ENCODE peak calls at places on chromosomes 13 and 19, in five cellular contexts. One of them, this sample, is unnamed. For H3K27me3 and H3K9me3, the result is how much of the 10 kb centered on the place peaks cover.

GRCh38 chr19:41945135-41945766 is 13.9 kb downstream of the RABAC1 start:
- DNase-seq in breast epithelium: no peak
- DNase-seq in CD8-positive, alpha-beta T cell: peak
- DNase-seq in heart right ventricle: no peak
- DNase-seq in left ventricle myocardium inferior: no peak
- DNase-seq in this sample: no peak

GRCh38 chr19:35055715-35056179 is 14.2 kb downstream of the HPN start:
- DNase-seq in heart right ventricle: no peak
- DNase-seq in left ventricle myocardium inferior: no peak
- DNase-seq in breast epithelium: no peak
- DNase-seq in CD8-positive, alpha-beta T cell: no peak
- DNase-seq in this sample: no peak

GRCh38 chr19:36488816-36489138 is 584 bp downstream of the ZNF566 start:
- DNase-seq in CD8-positive, alpha-beta T cell: no peak
- DNase-seq in heart right ventricle: peak
- DNase-seq in breast epithelium: no peak
- DNase-seq in left ventricle myocardium inferior: no peak
- DNase-seq in this sample: no peak

GRCh38 chr13:69109891-69110525 is 997.6 kb upstream of the ATXN8OS start:
- DNase-seq in left ventricle myocardium inferior: no peak
- DNase-seq in heart right ventricle: no peak
- DNase-seq in CD8-positive, alpha-beta T cell: no peak
- DNase-seq in breast epithelium: no peak
- DNase-seq in this sample: no peak

GRCh38 chr13:33017410-33017929 is 1.2 kb downstream of the KL start:
- DNase-seq in left ventricle myocardium inferior: peak
- DNase-seq in CD8-positive, alpha-beta T cell: no peak
- DNase-seq in heart right ventricle: peak
- DNase-seq in breast epithelium: no peak
- DNase-seq in this sample: peak

GRCh38 chr13:99501952-99502310 is 659 bp downstream of the TM9SF2 start:
- DNase-seq in CD8-positive, alpha-beta T cell: no peak
- DNase-seq in heart right ventricle: no peak
- DNase-seq in left ventricle myocardium inferior: no peak
- DNase-seq in breast epithelium: no peak
- DNase-seq in this sample: peak

GRCh38 chr19:2887391-2887914 is 13.3 kb upstream of the ZNF57 start:
- DNase-seq in left ventricle myocardium inferior: no peak
- DNase-seq in CD8-positive, alpha-beta T cell: no peak
- DNase-seq in heart right ventricle: no peak
- DNase-seq in breast epithelium: no peak
- DNase-seq in this sample: no peak

GRCh38 chr19:7904074-7905020 is 670 bp downstream of the MAP2K7 start:
- DNase-seq in heart right ventricle: no peak
- DNase-seq in left ventricle myocardium inferior: no peak
- DNase-seq in CD8-positive, alpha-beta T cell: no peak
- DNase-seq in breast epithelium: no peak
- DNase-seq in this sample: no peak

GRCh38 chr13:23140492-23140891 is 40.3 kb upstream of the SGCG start:
- DNase-seq in heart right ventricle: no peak
- DNase-seq in CD8-positive, alpha-beta T cell: no peak
- DNase-seq in left ventricle myocardium inferior: no peak
- DNase-seq in breast epithelium: no peak
- DNase-seq in this sample: no peak

GRCh38 chr13:104286566-104287290 is 1220.5 kb upstream of the SLC10A2 start:
- DNase-seq in breast epithelium: no peak
- DNase-seq in left ventricle myocardium inferior: no peak
- DNase-seq in CD8-positive, alpha-beta T cell: no peak
- DNase-seq in heart right ventricle: no peak
- DNase-seq in this sample: no peak

GRCh38 chr13:27339299-27339698 is 68.7 kb downstream of the RASL11A start:
- DNase-seq in breast epithelium: no peak
- DNase-seq in left ventricle myocardium inferior: no peak
- DNase-seq in CD8-positive, alpha-beta T cell: peak
- DNase-seq in heart right ventricle: no peak
- DNase-seq in this sample: no peak
- H3K27me3 ChIP-seq in breast epithelium: under half
- H3K27me3 ChIP-seq in left ventricle myocardium inferior: half or more
- H3K27me3 ChIP-seq in CD8-positive, alpha-beta T cell: under half
- H3K27me3 ChIP-seq in heart right ventricle: under half
- H3K27me3 ChIP-seq in this sample: under half

GRCh38 chr13:111048387-111048786 is 66.7 kb upstream of the ARHGEF7 start:
- DNase-seq in heart right ventricle: no peak
- DNase-seq in CD8-positive, alpha-beta T cell: no peak
- DNase-seq in left ventricle myocardium inferior: no peak
- DNase-seq in breast epithelium: no peak
- DNase-seq in this sample: no peak

GRCh38 chr13:111045170-111045569 is 69.9 kb upstream of the ARHGEF7 start:
- DNase-seq in left ventricle myocardium inferior: no peak
- DNase-seq in heart right ventricle: no peak
- DNase-seq in CD8-positive, alpha-beta T cell: no peak
- DNase-seq in breast epithelium: no peak
- DNase-seq in this sample: no peak

GRCh38 chr13:111047326-111047725 is 67.8 kb upstream of the ARHGEF7 start:
- DNase-seq in CD8-positive, alpha-beta T cell: no peak
- DNase-seq in breast epithelium: no peak
- DNase-seq in left ventricle myocardium inferior: no peak
- DNase-seq in heart right ventricle: no peak
- DNase-seq in this sample: no peak

GRCh38 chr13:111044087-111044830 is 70.9 kb upstream of the ARHGEF7 start:
- DNase-seq in left ventricle myocardium inferior: no peak
- DNase-seq in CD8-positive, alpha-beta T cell: no peak
- DNase-seq in heart right ventricle: no peak
- DNase-seq in breast epithelium: no peak
- DNase-seq in this sample: no peak

DNA sequence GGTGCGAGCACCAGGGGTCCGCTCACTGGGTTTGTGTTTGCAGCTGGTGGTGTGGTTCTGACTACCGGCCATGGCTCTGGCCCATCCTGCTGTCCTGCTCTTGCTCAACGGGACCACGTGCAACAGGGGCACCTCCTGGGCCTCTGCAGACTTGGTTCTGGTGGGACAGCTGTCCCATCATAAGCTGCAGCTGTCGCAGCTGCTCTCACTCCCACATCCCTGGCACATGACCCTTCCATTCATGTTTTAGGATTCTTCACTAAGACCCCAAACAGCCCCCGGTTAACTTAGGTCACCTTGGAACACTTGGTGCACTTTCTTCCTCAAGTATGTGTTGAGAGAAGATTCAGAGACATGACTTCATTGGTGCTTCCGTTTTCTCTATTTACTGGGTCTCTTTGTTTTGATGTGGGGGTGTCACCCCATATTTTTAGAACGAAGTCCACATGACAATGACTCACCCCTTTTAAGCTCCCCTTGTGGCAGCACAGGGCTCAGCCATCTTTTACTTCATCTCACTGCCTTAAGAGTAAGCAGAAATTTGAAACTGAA is 68.4 kb upstream of the ARHGEF7 start:
- DNase-seq in left ventricle myocardium inferior: no peak
- DNase-seq in CD8-positive, alpha-beta T cell: no peak
- DNase-seq in heart right ventricle: peak
- DNase-seq in breast epithelium: no peak
- DNase-seq in this sample: no peak
- H3K27ac ChIP-seq in left ventricle myocardium inferior: peak
- H3K27ac ChIP-seq in CD8-positive, alpha-beta T cell: no peak
- H3K27ac ChIP-seq in heart right ventricle: no peak
- H3K27ac ChIP-seq in breast epithelium: peak
- H3K27ac ChIP-seq in this sample: no peak

GRCh38 chr19:57872450-57872849 is 16.4 kb downstream of the ZNF814 start:
- DNase-seq in heart right ventricle: no peak
- DNase-seq in breast epithelium: no peak
- DNase-seq in left ventricle myocardium inferior: no peak
- DNase-seq in CD8-positive, alpha-beta T cell: no peak
- DNase-seq in this sample: no peak

GRCh38 chr19:57870225-57870624 is 18.6 kb downstream of the ZNF814 start:
- DNase-seq in breast epithelium: no peak
- DNase-seq in heart right ventricle: no peak
- DNase-seq in CD8-positive, alpha-beta T cell: no peak
- DNase-seq in left ventricle myocardium inferior: no peak
- DNase-seq in this sample: no peak

GRCh38 chr19:57867868-57868492 is 18.3 kb downstream of the ZNF587 start:
- DNase-seq in left ventricle myocardium inferior: no peak
- DNase-seq in breast epithelium: no peak
- DNase-seq in CD8-positive, alpha-beta T cell: no peak
- DNase-seq in heart right ventricle: no peak
- DNase-seq in this sample: no peak
- H3K9me3 ChIP-seq in left ventricle myocardium inferior: half or more
- H3K9me3 ChIP-seq in breast epithelium: half or more
- H3K9me3 ChIP-seq in CD8-positive, alpha-beta T cell: half or more
- H3K9me3 ChIP-seq in heart right ventricle: half or more
- H3K9me3 ChIP-seq in this sample: under half

DNA sequence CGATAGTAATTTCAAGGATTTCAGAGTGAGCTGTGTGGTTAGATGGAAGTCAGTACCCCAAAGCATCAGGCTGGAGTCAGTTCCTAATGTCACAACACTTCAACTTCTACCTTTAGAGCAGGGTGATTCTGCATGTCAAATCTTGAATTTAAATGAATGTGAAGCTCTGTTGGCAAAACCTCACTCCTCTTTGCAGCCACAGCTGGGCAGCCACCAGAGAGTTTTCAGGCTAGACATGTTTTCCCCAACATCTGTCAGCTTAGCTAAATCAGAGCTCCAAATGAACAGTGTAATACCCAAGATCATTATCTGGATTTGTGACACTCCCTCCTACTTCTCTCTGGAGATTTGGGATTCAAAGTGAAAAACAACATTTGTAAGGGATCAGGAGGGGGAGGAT is 33.7 kb upstream of the OLFM4 start:
- DNase-seq in breast epithelium: no peak
- DNase-seq in heart right ventricle: no peak
- DNase-seq in CD8-positive, alpha-beta T cell: no peak
- DNase-seq in left ventricle myocardium inferior: no peak
- DNase-seq in this sample: no peak
- H3K27me3 ChIP-seq in breast epithelium: under half
- H3K27me3 ChIP-seq in heart right ventricle: under half
- H3K27me3 ChIP-seq in CD8-positive, alpha-beta T cell: under half
- H3K27me3 ChIP-seq in left ventricle myocardium inferior: under half
- H3K27me3 ChIP-seq in this sample: under half

GRCh38 chr13:77930430-77930829 is 11.8 kb upstream of the EDNRB start:
- DNase-seq in breast epithelium: no peak
- DNase-seq in left ventricle myocardium inferior: no peak
- DNase-seq in heart right ventricle: no peak
- DNase-seq in CD8-positive, alpha-beta T cell: no peak
- DNase-seq in this sample: no peak
- H3K27ac ChIP-seq in breast epithelium: no peak
- H3K27ac ChIP-seq in left ventricle myocardium inferior: no peak
- H3K27ac ChIP-seq in heart right ventricle: no peak
- H3K27ac ChIP-seq in CD8-positive, alpha-beta T cell: no peak
- H3K27ac ChIP-seq in this sample: no peak

GRCh38 chr13:109971006-109971744 is 184.8 kb upstream of the IRS2 start:
- DNase-seq in heart right ventricle: no peak
- DNase-seq in breast epithelium: no peak
- DNase-seq in CD8-positive, alpha-beta T cell: no peak
- DNase-seq in left ventricle myocardium inferior: peak
- DNase-seq in this sample: no peak
- H3K9me3 ChIP-seq in heart right ventricle: under half
- H3K9me3 ChIP-seq in breast epithelium: under half
- H3K9me3 ChIP-seq in CD8-positive, alpha-beta T cell: under half
- H3K9me3 ChIP-seq in left ventricle myocardium inferior: under half
- H3K9me3 ChIP-seq in this sample: under half

This sample was measured in aorta.